ENCODE peak calls at places on chromosomes 13 and 19, in four cellular contexts. J is IMR-90, K is K562, F is A549. G is an unnamed sample.

GRCh38 chr19:14961956-14962685 is 17.5 kb downstream of the SLC1A6 start:
- DNase-seq in J (no peak), K (no peak), F (no peak), G (no peak)

GRCh38 chr13:111178417-111178816 is 63.3 kb downstream of the ARHGEF7 start:
- DNase-seq in J (no peak), K (no peak), F (no peak), G (no peak)

GRCh38 chr19:47158879-47159509 is 28.4 kb downstream of the SAE1 start:
- DNase-seq in J (peak; percentile 15), K (no peak), F (no peak), G (no peak)

GRCh38 chr13:30355405-30355741 is 48.0 kb upstream of the KATNAL1 start:
- DNase-seq in J (no peak), K (peak; percentile 43), F (no peak), G (no peak)

GRCh38 chr13:31452525-31452924 is 252.8 kb downstream of the B3GLCT start:
- DNase-seq in J (no peak), K (no peak), F (no peak), G (no peak)

GRCh38 chr19:31943305-31943704 is 402.1 kb upstream of the ZNF507 start:
- DNase-seq in J (no peak), K (no peak), F (no peak), G (peak; percentile 13)

GRCh38 chr19:54461201-54462071 is 2.1 kb downstream of the LENG9 start:
- DNase-seq in J (peak; percentile 54), K (no peak), F (no peak), G (no peak)

GRCh38 chr19:38727868-38728660 is 16.2 kb downstream of the CAPN12 start:
- DNase-seq in J (no peak), K (peak; percentile 87), F (no peak), G (no peak)

GRCh38 chr19:38152461-38153379 is 71.3 kb downstream of the DPF1 start:
- DNase-seq in J (peak; percentile 51), K (peak; percentile 74), F (no peak), G (no peak)

GRCh38 chr13:88051746-88052482 is 380.7 kb downstream of the SLITRK5 start:
- DNase-seq in J (no peak), K (no peak), F (no peak), G (peak; percentile 9)

GRCh38 chr19:13882841-13883240 is 5.9 kb downstream of the NANOS3 start:
- DNase-seq in J (no peak), K (no peak), F (no peak), G (no peak)

GRCh38 chr19:13974073-13974472 is 21.8 kb downstream of the DCAF15 start:
- DNase-seq in J (no peak), K (peak; percentile 78), F (no peak), G (peak; percentile 53)

GRCh38 chr19:3632098-3632497 is 5.5 kb upstream of the CACTIN start:
- DNase-seq in J (no peak), K (no peak), F (no peak), G (no peak)
- TF ChIP-seq BHLHE40 in J (no peak), K (no peak), F (no peak), G (no peak)

DNA sequence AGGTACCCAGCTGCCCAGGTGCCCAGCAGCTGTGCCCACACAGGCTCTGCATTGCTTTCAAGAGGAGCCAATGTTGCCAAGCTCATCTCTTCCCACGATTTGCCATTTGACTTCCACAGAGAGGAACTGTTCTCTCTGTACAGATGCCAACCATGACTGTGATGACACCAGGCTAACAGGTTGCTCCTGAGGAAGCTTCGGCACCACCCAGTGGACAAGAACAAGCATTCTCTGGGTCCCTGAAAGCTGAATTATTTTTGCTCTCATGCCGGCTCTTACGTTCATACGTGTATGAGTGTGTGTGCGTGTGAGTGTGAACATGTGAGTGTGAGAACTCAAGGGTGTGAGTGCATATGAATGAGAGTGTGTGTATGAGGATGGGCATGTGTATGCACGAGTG is 535.2 kb downstream of the LIG4 start:
- DNase-seq in J (peak; percentile 28), K (no peak), F (no peak), G (no peak)
- TF ChIP-seq BHLHE40 in J (no peak), K (no peak), F (no peak), G (no peak)

DNA sequence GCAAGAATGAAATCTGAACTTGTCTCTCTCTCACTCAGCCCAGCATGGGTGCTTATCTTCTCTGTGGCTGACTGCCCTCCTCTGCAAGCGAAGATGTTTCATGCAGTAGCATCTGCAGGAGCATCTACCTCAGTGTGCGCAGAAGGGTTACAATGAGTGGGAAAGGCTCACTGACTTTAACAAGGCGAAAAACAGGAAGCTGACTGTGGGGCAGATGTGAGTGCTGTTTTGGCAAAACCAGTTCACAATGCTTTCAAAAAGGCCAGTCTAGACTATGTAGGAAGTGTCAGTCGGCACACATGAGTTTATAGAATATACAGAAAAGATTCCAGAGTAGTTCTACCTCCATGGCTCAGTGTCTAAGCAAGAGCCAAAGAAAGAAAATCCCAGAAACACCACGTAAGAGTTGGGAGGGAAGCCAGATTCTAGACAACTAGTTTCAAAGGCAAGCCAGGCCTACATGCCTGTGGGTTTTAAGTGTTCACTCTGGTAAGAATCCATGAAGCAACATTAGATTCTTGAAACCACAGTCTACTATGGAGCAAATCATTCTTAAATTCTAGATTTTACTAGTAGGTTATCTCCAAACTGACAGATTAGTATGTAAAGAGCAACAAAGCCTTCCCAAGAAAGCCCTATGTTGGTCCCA is 124.5 kb downstream of the ABCC4 start:
- DNase-seq in J (peak; percentile 36), K (no peak), F (no peak), G (no peak)
- TF ChIP-seq BHLHE40 in J (no peak), K (no peak), F (no peak), G (no peak)

DNA sequence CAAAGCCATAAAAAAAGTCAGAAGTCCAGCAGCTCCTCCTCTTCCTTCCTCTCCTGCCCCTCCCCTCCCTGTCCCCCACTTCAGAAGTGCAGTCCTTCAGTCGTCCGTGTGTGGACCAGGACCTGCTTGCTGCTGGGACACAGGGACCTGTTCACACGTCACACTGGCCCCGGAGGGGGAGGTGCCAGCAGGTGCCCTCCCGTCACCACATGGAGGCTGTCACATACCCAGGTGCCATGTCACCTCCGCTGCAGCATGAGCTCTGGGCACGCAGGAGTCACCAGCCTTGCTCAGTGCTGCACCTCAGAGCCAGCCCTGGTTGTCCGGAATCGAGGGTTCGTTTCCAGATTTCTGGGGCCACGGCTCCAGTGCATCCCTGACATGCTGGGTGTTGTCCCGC is 3.9 kb upstream of the MCF2L start:
- DNase-seq in J (no peak), K (no peak), F (no peak), G (no peak)
- TF ChIP-seq BHLHE40 in J (no peak), K (no peak), F (no peak), G (no peak)

GRCh38 chr13:41785402-41786142 is 175.3 kb downstream of the VWA8 start:
- DNase-seq in J (no peak), K (no peak), F (no peak), G (no peak)

GRCh38 chr13:41780736-41781708 is 179.9 kb downstream of the VWA8 start:
- DNase-seq in J (peak; percentile 80), K (no peak), F (no peak), G (no peak)

DNA sequence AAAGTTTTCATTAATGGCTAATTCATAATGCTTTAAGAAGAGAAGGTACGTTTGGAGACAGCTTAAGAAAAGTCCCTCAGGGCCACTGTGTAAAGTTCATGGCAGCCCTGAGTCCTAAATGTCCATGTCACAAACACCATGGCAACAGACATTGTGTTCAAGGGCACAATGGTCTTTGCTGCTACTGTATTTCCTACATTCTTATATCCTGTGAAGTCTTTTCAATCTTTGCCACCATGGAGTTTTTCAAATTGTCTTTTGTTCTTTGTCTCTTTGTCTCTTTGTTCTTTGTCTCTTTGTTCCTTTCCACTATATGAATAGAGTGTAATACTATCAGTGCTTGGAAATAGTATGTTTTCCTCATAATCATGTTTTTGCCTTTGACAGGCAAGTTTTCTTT is 178.8 kb downstream of the VWA8 start:
- DNase-seq in J (no peak), K (no peak), F (no peak), G (no peak)
- TF ChIP-seq BHLHE40 in J (no peak), K (no peak), F (no peak), G (no peak)

GRCh38 chr19:6101991-6102390 is 8.3 kb downstream of the RFX2 start:
- DNase-seq in J (no peak), K (no peak), F (no peak), G (no peak)
- TF ChIP-seq BHLHE40 in J (no peak), K (no peak), F (no peak), G (no peak)

DNA sequence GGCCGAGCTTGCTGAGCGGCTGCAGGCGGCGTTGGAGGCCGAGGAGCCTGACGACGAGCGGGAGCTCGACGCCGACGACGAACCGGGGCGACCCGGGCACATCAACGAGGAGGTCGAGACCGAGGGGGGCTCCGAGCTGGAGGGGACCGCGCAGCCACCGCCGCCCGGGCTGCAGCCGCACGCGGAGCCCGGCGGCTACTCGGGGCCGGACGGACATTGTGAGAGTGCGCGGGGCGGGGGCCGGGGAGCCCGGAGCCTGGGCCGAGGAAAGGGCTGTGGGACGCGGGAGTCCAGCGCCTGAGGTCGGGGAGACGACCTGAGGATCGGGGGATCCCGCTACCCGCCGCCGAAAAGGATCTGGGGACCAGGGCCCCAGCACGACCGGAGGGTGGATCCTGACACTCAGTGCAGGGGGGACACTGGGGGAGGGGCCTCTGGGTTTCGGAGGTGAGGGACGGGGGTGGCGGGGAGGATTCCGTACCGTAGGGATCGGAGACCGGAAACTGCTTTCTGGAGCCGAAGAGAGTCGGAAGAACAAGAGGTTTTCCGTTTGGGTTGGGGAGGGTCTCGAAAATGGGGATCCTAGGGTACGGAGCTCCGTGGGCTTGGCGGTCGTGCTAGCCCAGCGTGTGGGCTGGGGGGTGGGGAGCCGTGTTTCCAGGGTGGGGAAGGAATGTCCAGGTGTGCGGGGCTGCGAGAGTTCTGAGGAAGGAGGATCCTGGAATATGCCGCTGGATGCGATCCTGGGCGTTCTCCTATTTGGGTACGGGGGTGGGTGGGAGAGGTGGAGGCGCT is 606 bp downstream of the HNRNPUL1 start:
- DNase-seq in J (peak; percentile 34), K (peak; percentile 66), F (peak; percentile 82), G (peak; percentile 17)
- TF ChIP-seq BHLHE40 in J (no peak), K (no peak), F (no peak), G (no peak)

DNA sequence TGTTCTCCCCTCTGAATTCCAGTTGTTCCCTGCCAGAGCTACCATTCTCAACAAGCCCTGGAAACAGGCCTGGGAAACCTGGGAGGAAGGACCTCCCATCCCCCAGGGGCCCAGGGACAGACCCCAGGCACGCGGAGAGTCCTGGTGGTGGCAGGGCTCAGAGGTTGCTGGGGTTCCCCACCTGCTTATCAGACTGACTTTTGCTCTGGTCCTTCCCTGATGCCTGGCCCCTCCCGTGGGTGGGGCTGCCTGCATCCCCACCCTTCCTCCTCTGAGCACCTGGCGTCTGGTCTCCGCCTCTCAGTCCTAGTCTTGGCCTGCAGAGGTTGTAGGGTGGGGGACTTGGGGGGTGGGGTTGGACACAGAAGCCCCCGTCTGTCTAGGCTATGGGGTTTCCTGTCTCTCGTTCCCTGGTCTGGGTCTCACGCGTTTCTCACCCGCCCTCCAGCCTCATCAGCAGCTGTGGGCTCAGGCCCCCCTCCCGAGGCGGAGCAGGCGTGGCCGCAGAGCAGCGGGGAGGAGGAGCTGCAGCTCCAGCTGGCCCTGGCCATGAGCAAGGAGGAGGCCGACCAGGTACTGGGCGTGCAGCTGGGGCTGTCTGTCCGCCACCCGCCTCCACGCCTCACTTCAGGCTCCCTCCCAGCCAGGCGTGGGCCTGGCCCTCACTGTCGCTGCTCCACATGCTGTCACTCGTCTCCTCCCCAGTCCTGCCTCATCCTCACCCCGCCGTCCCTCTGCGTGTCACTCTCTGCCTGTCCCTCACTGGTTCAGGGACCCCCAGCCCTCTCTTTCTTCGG is 13.6 kb downstream of the EPN1 start:
- DNase-seq in J (no peak), K (peak; percentile 60), F (no peak), G (no peak)
- TF ChIP-seq BHLHE40 in J (no peak), K (no peak), F (no peak), G (no peak)

GRCh38 chr13:48678316-48678715 is 24.6 kb downstream of the CYSLTR2 start:
- DNase-seq in J (no peak), K (no peak), F (no peak), G (no peak)
- TF ChIP-seq BHLHE40 in J (no peak), K (no peak), F (no peak), G (no peak)